ENCODE peak calls at places on chromosome 9, in eight cellular contexts. E is progenitor cell of endocrine pancreas; G is smooth muscle cell of the brain vasculature; K is SJSA1; R is SK-MEL-5; C is choroid plexus epithelial cell; S is activated naive CD4-positive, alpha-beta T cell; H is effector CD8-positive, alpha-beta T cell. N is an unnamed sample.

GRCh38 chr9:133513214-133514088 is 11.3 kb downstream of the MYMK start:
- DNase-seq in H (no peak), E (no peak), C (no peak), R (no peak), K (no peak), S (no peak), G (no peak), N (no peak)

GRCh38 chr9:15295761-15296405 is 11.1 kb downstream of the TTC39B start:
- DNase-seq in S (no peak), E (no peak), H (no peak), R (peak), K (no peak), G (no peak), C (peak), N (peak)

GRCh38 chr9:75914002-75914401 is 23.5 kb downstream of the PCSK5 start:
- DNase-seq in K (no peak), H (no peak), S (no peak), E (no peak), C (no peak), R (no peak), G (no peak), N (no peak)

GRCh38 chr9:3931058-3931457 is 368.8 kb downstream of the GLIS3 start:
- DNase-seq in G (no peak), C (no peak), K (no peak), E (no peak), H (no peak), S (no peak), R (no peak), N (no peak)

GRCh38 chr9:123483191-123483803 is 127.3 kb downstream of the CRB2 start:
- DNase-seq in S (no peak), C (no peak), G (no peak), R (no peak), K (no peak), E (no peak), H (no peak), N (no peak)

GRCh38 chr9:94974154-94974860 is 247.8 kb downstream of the AOPEP start:
- DNase-seq in E (no peak), H (no peak), C (no peak), K (no peak), S (no peak), R (no peak), G (no peak), N (no peak)

GRCh38 chr9:99134893-99135341 is 30.0 kb downstream of the TGFBR1 start:
- DNase-seq in C (peak), E (no peak), K (no peak), H (no peak), S (no peak), R (no peak), G (no peak), N (no peak)

GRCh38 chr9:36325081-36325828 is 67.0 kb upstream of the GNE start:
- DNase-seq in K (no peak), H (no peak), R (no peak), S (no peak), G (no peak), C (no peak), E (no peak), N (no peak)

GRCh38 chr9:93950619-93951601 is 4.2 kb downstream of the BARX1 start:
- DNase-seq in H (no peak), G (no peak), K (no peak), E (no peak), S (no peak), R (no peak), C (peak), N (no peak)

GRCh38 chr9:108609227-108609894 is 246.4 kb downstream of the ACTL7B start:
- DNase-seq in G (no peak), H (no peak), S (no peak), E (no peak), R (peak), K (no peak), C (no peak), N (no peak)

N was measured in pons.